ENCODE peak calls at places on chromosomes 7 and 10, in four cellular contexts. S is GM12878, C is HepG2, O is K562. B is an unnamed sample.

GRCh38 chr10:84685047-84685660 is 356.8 kb downstream of the CCSER2 start:
- DNase-seq in C (no peak), S (no peak), O (no peak), B (no peak)

GRCh38 chr7:111266613-111267012 is 175.7 kb downstream of the LRRN3 start:
- DNase-seq in C (peak), O (no peak), S (no peak), B (no peak)

GRCh38 chr10:129765664-129766550 is 198.2 kb downstream of the EBF3 start:
- DNase-seq in O (no peak), S (no peak), C (no peak), B (no peak)

GRCh38 chr7:77353407-77353721 is 62.8 kb downstream of the GSAP start:
- DNase-seq in S (no peak), C (no peak), O (no peak), B (no peak)

GRCh38 chr7:44307301-44307900 is 18.0 kb downstream of the CAMK2B start:
- DNase-seq in O (peak), S (no peak), C (peak), B (peak)

GRCh38 chr7:46786221-46786951 is 795.5 kb downstream of the TNS3 start:
- DNase-seq in O (no peak), S (no peak), C (no peak), B (no peak)

GRCh38 chr10:125687507-125688185 is 4.7 kb upstream of the TEX36 start:
- DNase-seq in C (no peak), O (no peak), S (no peak), B (no peak)

GRCh38 chr7:51031216-51031615 is 248.5 kb upstream of the GRB10 start:
- DNase-seq in S (no peak), C (no peak), O (no peak), B (no peak)

GRCh38 chr10:78332699-78333098 is 299.0 kb downstream of the RPS24 start:
- DNase-seq in C (no peak), O (no peak), S (no peak), B (no peak)

GRCh38 chr10:14823966-14824365 is 13.9 kb downstream of the CDNF start:
- DNase-seq in C (no peak), O (no peak), S (no peak), B (no peak)

GRCh38 chr10:113960617-113961260 is 82.9 kb upstream of the ADRB1 start:
- DNase-seq in C (peak), O (no peak), S (no peak), B (no peak)

GRCh38 chr7:87216701-87217508 is 2.6 kb downstream of the TMEM243 start:
- DNase-seq in C (no peak), S (peak), O (no peak), B (no peak)

GRCh38 chr7:34454381-34454780 is 203.6 kb upstream of the NPSR1 start:
- DNase-seq in S (no peak), O (no peak), C (peak), B (no peak)

GRCh38 chr7:32259917-32260596 is 189.8 kb upstream of the PDE1C start:
- DNase-seq in S (peak), C (no peak), O (no peak), B (no peak)

GRCh38 chr7:36487756-36488336 is 98.2 kb downstream of the ANLN start:
- DNase-seq in O (peak), S (peak), C (peak), B (peak)

GRCh38 chr10:118963963-118964362 is 65.6 kb upstream of the NANOS1 start:
- DNase-seq in S (no peak), O (no peak), C (no peak), B (no peak)

GRCh38 chr7:91644251-91644650 is 236.3 kb downstream of the MTERF1 start:
- DNase-seq in O (no peak), C (no peak), S (no peak), B (no peak)

GRCh38 chr10:48598936-48599829 is 5.7 kb downstream of the ARHGAP22 start:
- DNase-seq in C (no peak), S (no peak), O (no peak), B (no peak)

GRCh38 chr10:70115948-70116682 is 16.5 kb downstream of the AIFM2 start:
- DNase-seq in C (peak), O (peak), S (no peak), B (peak)

GRCh38 chr10:119667562-119668328 is 16.6 kb downstream of the BAG3 start:
- DNase-seq in C (peak), O (peak), S (no peak), B (peak)

GRCh38 chr7:142797342-142797798 is 26.6 kb downstream of the PRSS2 start:
- DNase-seq in O (no peak), S (no peak), C (no peak), B (no peak)

GRCh38 chr7:18610331-18610948 is 114.9 kb downstream of the HDAC9 start:
- DNase-seq in O (peak), S (no peak), C (peak), B (peak)

GRCh38 chr7:44824894-44825526 is 22.9 kb downstream of the H2AZ2 start:
- DNase-seq in C (no peak), O (no peak), S (no peak), B (no peak)

GRCh38 chr10:62527019-62527827 is 153.1 kb downstream of the ZNF365 start:
- DNase-seq in O (no peak), C (no peak), S (peak), B (no peak)

GRCh38 chr7:94561841-94562514 is 52.4 kb downstream of the CASD1 start:
- DNase-seq in C (peak), S (no peak), O (no peak), B (no peak)

GRCh38 chr10:98331888-98332287 is 63.9 kb upstream of the LOXL4 start:
- DNase-seq in S (no peak), C (peak), O (peak), B (peak)

GRCh38 chr10:88117227-88117626 is 253.8 kb downstream of the PTEN start:
- DNase-seq in C (no peak), S (no peak), O (no peak), B (no peak)

GRCh38 chr10:45439873-45440272 is 65.9 kb downstream of the ALOX5 start:
- DNase-seq in S (no peak), C (no peak), O (no peak), B (no peak)

GRCh38 chr7:44791278-44792219 is 4.9 kb upstream of the PPIA start:
- DNase-seq in O (no peak), C (peak), S (no peak), B (no peak)

GRCh38 chr10:99419688-99420087 is 10.7 kb downstream of the GOT1 start:
- DNase-seq in O (no peak), C (no peak), S (no peak), B (no peak)

GRCh38 chr7:450036-450435 is 69.6 kb downstream of the PDGFA start:
- DNase-seq in C (no peak), S (no peak), O (no peak), B (no peak)

GRCh38 chr7:451255-452229 is 68.1 kb downstream of the PDGFA start:
- DNase-seq in C (no peak), S (no peak), O (no peak), B (no peak)

GRCh38 chr7:452230-452751 is 67.4 kb downstream of the PDGFA start:
- DNase-seq in C (no peak), S (no peak), O (no peak), B (no peak)

GRCh38 chr7:449249-450019 is 70.2 kb downstream of the PDGFA start:
- DNase-seq in S (no peak), O (no peak), C (no peak), B (no peak)

DNA sequence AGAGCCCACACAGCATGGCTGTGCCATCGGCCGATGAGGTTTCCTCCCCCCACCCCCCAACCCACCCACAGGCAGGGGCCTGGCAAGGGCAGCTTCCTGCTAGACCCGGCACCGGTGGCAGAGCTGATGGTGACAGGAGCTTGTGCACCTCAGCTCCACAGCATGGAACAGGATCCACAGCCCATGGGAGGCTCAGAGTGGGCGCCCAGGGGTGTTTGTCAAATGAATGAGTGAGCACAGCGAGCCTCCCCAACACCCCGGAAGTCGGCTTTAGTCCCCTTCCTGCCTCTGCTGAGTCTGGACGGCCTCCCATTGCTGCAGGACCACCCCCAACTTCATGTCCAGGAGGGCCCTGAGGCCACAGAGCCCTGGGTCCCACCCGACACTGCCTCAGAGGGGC is 68.9 kb downstream of the PDGFA start:
- DNase-seq in C (no peak), O (no peak), S (no peak), B (no peak)
- H2AFZ ChIP-seq in C (no peak), O (no peak), S (peak), B (no peak)

DNA sequence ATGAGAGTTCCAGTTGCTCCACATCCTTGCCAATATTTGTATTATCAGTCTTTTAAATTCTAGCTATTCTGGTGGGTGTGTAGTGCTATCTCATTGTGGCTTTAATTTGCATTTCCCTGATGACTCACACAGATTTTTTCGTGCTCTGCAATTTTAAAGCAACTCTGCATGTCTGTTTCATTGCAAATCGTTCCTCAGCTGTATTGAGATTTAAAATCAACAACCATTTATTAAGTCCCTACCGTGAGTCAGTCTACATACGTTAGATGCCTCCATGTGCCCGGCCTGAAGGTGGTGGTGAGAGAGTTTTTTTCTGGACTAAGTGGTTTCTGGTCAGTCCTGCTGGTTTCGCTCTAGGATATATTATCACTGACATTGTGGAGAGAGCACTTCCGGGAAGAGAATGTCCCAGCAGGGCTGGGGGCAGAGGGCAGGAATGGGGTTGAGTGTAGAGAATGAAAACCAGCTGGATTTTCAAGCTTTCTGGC is 8.4 kb upstream of the HYCC1 start:
- DNase-seq in S (no peak), C (no peak), O (peak), B (no peak)
- TF ChIP-seq ZNF274 in S (no peak), C (no peak), O (no peak), B (no peak)

GRCh38 chr7:47991741-47992311 is 12.4 kb upstream of the HUS1 start:
- DNase-seq in O (peak), C (peak), S (peak), B (no peak)
- TF ChIP-seq REST in O (no peak), C (no peak), S (no peak), B (no peak)

DNA sequence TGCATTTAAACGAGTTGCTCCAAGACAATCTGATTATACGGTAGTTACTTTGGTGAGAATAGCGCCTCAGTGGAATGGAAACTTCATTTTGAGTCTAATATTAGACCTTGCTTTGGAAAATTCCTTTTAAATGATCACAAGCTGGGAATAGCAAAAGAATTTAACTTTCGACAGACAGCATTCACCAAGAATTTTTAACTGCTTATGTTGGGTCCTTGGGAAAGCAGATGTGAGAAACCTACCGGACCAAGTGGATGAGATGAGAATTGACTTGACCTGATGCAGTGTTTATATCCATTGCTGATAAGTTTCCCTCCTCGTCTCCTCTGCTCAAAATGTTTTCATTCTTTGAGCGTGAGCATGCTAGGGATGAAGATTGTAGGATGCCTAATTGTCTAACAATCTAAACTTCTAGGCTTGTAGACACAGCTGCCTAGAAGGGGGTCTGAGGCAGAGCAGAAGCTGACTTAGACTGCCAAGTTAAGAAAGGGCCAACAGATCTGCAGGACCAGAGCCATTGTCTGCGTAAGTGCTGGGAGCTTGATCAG is 126.9 kb downstream of the CNNM2 start:
- DNase-seq in C (no peak), S (no peak), O (no peak), B (no peak)
- H2AFZ ChIP-seq in C (no peak), S (no peak), O (no peak), B (no peak)

GRCh38 chr10:71270301-71270777 is 48.7 kb upstream of the SLC29A3 start:
- DNase-seq in O (peak), S (no peak), C (peak), B (peak)
- TF ChIP-seq ZNF274 in O (no peak), S (no peak), C (no peak), B (no peak)

GRCh38 chr10:128062837-128063563 is 63.2 kb downstream of the MKI67 start:
- DNase-seq in O (peak), C (no peak), S (peak), B (no peak)

GRCh38 chr10:128066954-128067382 is 59.3 kb downstream of the MKI67 start:
- DNase-seq in C (no peak), O (no peak), S (no peak), B (no peak)

GRCh38 chr10:128065881-128066534 is 60.2 kb downstream of the MKI67 start:
- DNase-seq in S (no peak), C (no peak), O (no peak), B (no peak)

GRCh38 chr10:128063736-128064614 is 62.2 kb downstream of the MKI67 start:
- DNase-seq in C (no peak), S (no peak), O (no peak), B (no peak)

GRCh38 chr10:128064615-128065580 is 61.3 kb downstream of the MKI67 start:
- DNase-seq in S (peak), O (no peak), C (no peak), B (no peak)
- TF ChIP-seq REST in S (no peak), O (no peak), C (no peak), B (no peak)

GRCh38 chr7:155252958-155253501 is 44.6 kb upstream of the INSIG1 start:
- DNase-seq in O (no peak), C (no peak), S (no peak), B (no peak)
- H2AFZ ChIP-seq in O (no peak), C (no peak), S (no peak), B (no peak)

GRCh38 chr7:107056728-107057473 is 12.4 kb downstream of the PRKAR2B start:
- DNase-seq in C (no peak), S (no peak), O (peak), B (no peak)
- TF ChIP-seq ZNF274 in C (no peak), S (no peak), O (no peak), B (no peak)

DNA sequence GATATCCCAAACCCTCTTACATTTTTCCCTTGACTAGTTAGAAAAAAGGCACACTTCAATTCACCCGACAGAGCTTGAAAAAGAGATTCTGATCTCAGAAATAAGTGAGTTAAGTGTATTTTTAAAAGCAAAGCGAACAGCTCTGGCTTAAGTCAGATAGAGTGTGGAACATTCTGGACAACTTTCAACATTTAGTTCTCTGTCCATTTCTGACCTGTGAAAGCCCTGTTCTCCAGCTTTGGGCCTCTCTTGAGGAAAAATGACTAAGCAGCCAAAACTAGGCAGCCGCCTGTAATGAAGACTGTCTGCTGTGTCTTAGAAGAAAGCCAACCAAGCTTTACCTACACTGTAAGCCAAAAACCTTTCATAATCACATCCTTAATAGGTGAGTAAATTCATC is 50.5 kb downstream of the CDK6 start:
- DNase-seq in S (no peak), C (no peak), O (peak), B (no peak)
- TF ChIP-seq REST in S (no peak), C (no peak), O (no peak), B (no peak)

GRCh38 chr7:148905093-148905666 is 21.1 kb upstream of the EZH2 start:
- DNase-seq in S (no peak), C (no peak), O (no peak), B (no peak)
- H2AFZ ChIP-seq in S (no peak), C (no peak), O (peak), B (no peak)

B was measured in HCT116.